ENCODE peak calls at places on chromosomes 11 and 22, in five cellular contexts. One of them, this sample, is unnamed. For H3K4me1, the result is how much of the 10 kb centered on the place peaks cover.

GRCh38 chr11:81975261-81975900 is 758.3 kb downstream of the FAM181B start:
- DNase-seq in tibial artery: no peak
- DNase-seq in lower lobe of right lung: no peak
- DNase-seq in kidney: no peak
- DNase-seq in mesendoderm: no peak
- DNase-seq in this sample: no peak

GRCh38 chr11:71127806-71128205 is 124.6 kb downstream of the SHANK2 start:
- DNase-seq in lower lobe of right lung: no peak
- DNase-seq in mesendoderm: no peak
- DNase-seq in kidney: peak
- DNase-seq in tibial artery: no peak
- DNase-seq in this sample: no peak

GRCh38 chr11:67584881-67585873 is 1.6 kb downstream of the GSTP1 start:
- DNase-seq in lower lobe of right lung: no peak
- DNase-seq in tibial artery: no peak
- DNase-seq in kidney: peak
- DNase-seq in mesendoderm: peak
- DNase-seq in this sample: no peak

GRCh38 chr11:69546735-69547370 is 65.4 kb downstream of the LINC01488 start:
- DNase-seq in mesendoderm: no peak
- DNase-seq in tibial artery: peak
- DNase-seq in kidney: no peak
- DNase-seq in lower lobe of right lung: peak
- DNase-seq in this sample: no peak

GRCh38 chr11:2921742-2922493 is 7.3 kb downstream of the PHLDA2 start:
- DNase-seq in mesendoderm: no peak
- DNase-seq in kidney: peak
- DNase-seq in tibial artery: no peak
- DNase-seq in lower lobe of right lung: no peak
- DNase-seq in this sample: no peak

GRCh38 chr22:33737662-33738061 is 182.6 kb downstream of the LARGE1 start:
- DNase-seq in lower lobe of right lung: no peak
- DNase-seq in kidney: no peak
- DNase-seq in mesendoderm: no peak
- DNase-seq in tibial artery: no peak
- DNase-seq in this sample: no peak

GRCh38 chr22:37552560-37553163 is 7.6 kb upstream of the CDC42EP1 start:
- DNase-seq in lower lobe of right lung: no peak
- DNase-seq in tibial artery: no peak
- DNase-seq in kidney: peak
- DNase-seq in mesendoderm: peak
- DNase-seq in this sample: peak

GRCh38 chr22:42270512-42271190 is at the start of gene TCF20:
- DNase-seq in kidney: peak
- DNase-seq in mesendoderm: peak
- DNase-seq in tibial artery: peak
- DNase-seq in lower lobe of right lung: peak
- DNase-seq in this sample: peak

GRCh38 chr11:83194284-83195175 is 1.0 kb downstream of the ANKRD42 start:
- DNase-seq in kidney: peak
- DNase-seq in lower lobe of right lung: peak
- DNase-seq in mesendoderm: peak
- DNase-seq in tibial artery: peak
- DNase-seq in this sample: peak

GRCh38 chr22:37747090-37747714 is 50.4 kb downstream of the TRIOBP start:
- DNase-seq in tibial artery: no peak
- DNase-seq in lower lobe of right lung: no peak
- DNase-seq in kidney: no peak
- DNase-seq in mesendoderm: peak
- DNase-seq in this sample: no peak

GRCh38 chr11:130449996-130450419 is 1.6 kb downstream of the ADAMTS15 start:
- DNase-seq in mesendoderm: peak
- DNase-seq in kidney: peak
- DNase-seq in lower lobe of right lung: peak
- DNase-seq in tibial artery: peak
- DNase-seq in this sample: peak

GRCh38 chr11:94791216-94791889 is 23.2 kb downstream of the AMOTL1 start:
- DNase-seq in kidney: no peak
- DNase-seq in lower lobe of right lung: no peak
- DNase-seq in mesendoderm: no peak
- DNase-seq in tibial artery: no peak
- DNase-seq in this sample: no peak

GRCh38 chr22:47366026-47366767 is 603.7 kb downstream of the TBC1D22A start:
- DNase-seq in tibial artery: no peak
- DNase-seq in mesendoderm: no peak
- DNase-seq in lower lobe of right lung: no peak
- DNase-seq in kidney: no peak
- DNase-seq in this sample: no peak

GRCh38 chr11:45847908-45848316 is 637 bp downstream of the CRY2 start:
- DNase-seq in kidney: peak
- DNase-seq in lower lobe of right lung: peak
- DNase-seq in tibial artery: peak
- DNase-seq in mesendoderm: peak
- DNase-seq in this sample: peak

GRCh38 chr11:25094085-25094802 is 597.4 kb downstream of the LUZP2 start:
- DNase-seq in mesendoderm: no peak
- DNase-seq in lower lobe of right lung: no peak
- DNase-seq in kidney: peak
- DNase-seq in tibial artery: no peak
- DNase-seq in this sample: no peak

GRCh38 chr22:20022231-20023069 is 1.5 kb downstream of the TANGO2 start:
- DNase-seq in lower lobe of right lung: no peak
- DNase-seq in tibial artery: no peak
- DNase-seq in mesendoderm: no peak
- DNase-seq in kidney: peak
- DNase-seq in this sample: no peak
- H3K4me3 ChIP-seq in lower lobe of right lung: peak
- H3K4me3 ChIP-seq in tibial artery: peak
- H3K4me3 ChIP-seq in mesendoderm: no peak
- H3K4me3 ChIP-seq in kidney: peak
- H3K4me3 ChIP-seq in this sample: peak

DNA sequence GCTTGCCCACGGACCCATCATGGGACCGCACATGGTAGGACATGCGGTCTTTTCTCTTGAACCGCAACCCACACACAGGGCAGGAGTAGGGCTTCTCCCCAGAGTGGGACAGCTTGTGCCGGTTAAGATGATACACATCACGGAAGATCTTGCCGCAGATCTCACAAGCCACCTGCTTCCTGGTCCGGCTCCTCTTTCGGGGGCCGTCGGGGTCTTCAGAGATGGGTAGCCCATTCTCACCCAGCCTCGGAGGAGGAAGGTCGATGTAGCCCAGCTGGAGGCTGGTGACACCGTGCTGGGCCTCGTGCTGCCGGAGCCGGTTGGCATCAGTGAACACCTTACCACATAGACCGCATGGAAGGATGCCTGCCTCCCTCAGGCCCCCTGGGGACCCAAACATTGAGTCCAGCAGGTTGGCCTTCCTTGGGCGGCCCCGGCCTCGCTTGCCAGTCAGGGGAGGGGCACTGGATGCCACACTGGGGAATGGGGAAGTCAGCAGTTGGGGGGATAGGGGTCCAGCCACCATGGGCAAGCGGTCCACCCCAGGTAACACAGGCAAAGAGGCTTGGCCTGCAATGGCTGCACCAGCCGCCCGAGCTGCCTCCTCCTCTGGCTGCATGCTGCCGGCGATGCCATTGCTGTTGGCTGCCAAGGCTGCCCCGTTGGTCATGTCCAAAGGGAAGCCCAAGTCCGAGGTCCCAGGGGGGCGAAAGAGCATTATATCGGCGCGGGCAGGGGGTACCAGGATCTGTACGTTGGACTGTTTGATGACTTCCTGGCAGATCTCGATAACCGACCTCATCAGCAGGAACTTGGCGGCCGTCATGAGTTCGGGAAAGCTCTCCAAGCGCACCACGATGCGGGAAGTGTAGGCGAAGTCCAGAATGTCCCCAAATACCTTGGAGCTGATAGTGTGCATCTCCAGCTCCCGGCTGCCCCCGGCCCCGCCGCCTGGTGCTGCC is 1.5 kb downstream of the PATZ1 start:
- DNase-seq in kidney: peak
- DNase-seq in mesendoderm: no peak
- DNase-seq in tibial artery: peak
- DNase-seq in lower lobe of right lung: peak
- DNase-seq in this sample: peak
- H3K4me1 ChIP-seq in kidney: half or more
- H3K4me1 ChIP-seq in mesendoderm: under half
- H3K4me1 ChIP-seq in tibial artery: under half
- H3K4me1 ChIP-seq in lower lobe of right lung: half or more
- H3K4me1 ChIP-seq in this sample: under half

GRCh38 chr11:6656581-6656915 is 939 bp upstream of the DCHS1 start:
- DNase-seq in tibial artery: no peak
- DNase-seq in lower lobe of right lung: no peak
- DNase-seq in mesendoderm: no peak
- DNase-seq in kidney: no peak
- DNase-seq in this sample: no peak
- H3K4me3 ChIP-seq in tibial artery: peak
- H3K4me3 ChIP-seq in lower lobe of right lung: peak
- H3K4me3 ChIP-seq in mesendoderm: no peak
- H3K4me3 ChIP-seq in kidney: no peak
- H3K4me3 ChIP-seq in this sample: peak

DNA sequence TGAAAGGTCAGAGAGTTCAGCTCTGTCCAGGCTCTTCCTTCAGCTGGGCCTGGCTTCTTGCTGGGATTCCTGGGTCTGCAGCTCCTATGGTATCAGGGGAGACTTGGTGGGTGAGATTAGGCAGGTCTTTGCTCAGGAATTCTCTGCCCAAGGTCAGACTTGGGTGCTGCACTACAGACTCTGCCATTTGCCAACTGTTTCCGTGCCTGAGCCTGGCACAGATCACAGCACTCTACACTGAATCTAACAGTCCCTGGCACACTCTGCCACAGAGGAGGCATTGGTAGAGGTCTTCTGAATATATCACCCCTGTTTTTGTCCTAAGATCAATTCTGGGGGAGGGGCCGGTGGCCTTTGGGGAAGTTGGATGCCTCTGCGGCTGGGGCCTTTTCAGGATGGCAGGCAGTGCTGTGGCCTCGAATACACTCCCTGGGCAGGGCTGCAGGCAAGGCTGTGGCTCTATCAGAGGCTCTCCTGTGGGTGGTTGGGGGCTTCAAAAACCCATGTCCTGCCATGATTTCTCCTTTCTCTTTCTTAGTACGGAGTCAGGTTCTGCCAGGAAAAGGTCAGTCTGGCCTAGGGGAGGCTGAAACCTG is 115.0 kb upstream of the NARS2 start:
- DNase-seq in kidney: peak
- DNase-seq in lower lobe of right lung: no peak
- DNase-seq in mesendoderm: no peak
- DNase-seq in tibial artery: no peak
- DNase-seq in this sample: peak
- H3K4me1 ChIP-seq in kidney: under half
- H3K4me1 ChIP-seq in lower lobe of right lung: under half
- H3K4me1 ChIP-seq in mesendoderm: under half
- H3K4me1 ChIP-seq in tibial artery: under half
- H3K4me1 ChIP-seq in this sample: under half

GRCh38 chr11:57597461-57597892 is at the start of gene SERPING1:
- DNase-seq in tibial artery: peak
- DNase-seq in mesendoderm: no peak
- DNase-seq in lower lobe of right lung: peak
- DNase-seq in kidney: peak
- DNase-seq in this sample: peak
- H3K4me3 ChIP-seq in tibial artery: peak
- H3K4me3 ChIP-seq in mesendoderm: peak
- H3K4me3 ChIP-seq in lower lobe of right lung: peak
- H3K4me3 ChIP-seq in kidney: peak
- H3K4me3 ChIP-seq in this sample: peak

GRCh38 chr11:31820438-31820818 is 9.3 kb upstream of the PAX6 start:
- DNase-seq in lower lobe of right lung: no peak
- DNase-seq in mesendoderm: peak
- DNase-seq in tibial artery: no peak
- DNase-seq in kidney: no peak
- DNase-seq in this sample: no peak
- H3K4me1 ChIP-seq in lower lobe of right lung: under half
- H3K4me1 ChIP-seq in mesendoderm: under half
- H3K4me1 ChIP-seq in tibial artery: under half
- H3K4me1 ChIP-seq in kidney: under half
- H3K4me1 ChIP-seq in this sample: under half

DNA sequence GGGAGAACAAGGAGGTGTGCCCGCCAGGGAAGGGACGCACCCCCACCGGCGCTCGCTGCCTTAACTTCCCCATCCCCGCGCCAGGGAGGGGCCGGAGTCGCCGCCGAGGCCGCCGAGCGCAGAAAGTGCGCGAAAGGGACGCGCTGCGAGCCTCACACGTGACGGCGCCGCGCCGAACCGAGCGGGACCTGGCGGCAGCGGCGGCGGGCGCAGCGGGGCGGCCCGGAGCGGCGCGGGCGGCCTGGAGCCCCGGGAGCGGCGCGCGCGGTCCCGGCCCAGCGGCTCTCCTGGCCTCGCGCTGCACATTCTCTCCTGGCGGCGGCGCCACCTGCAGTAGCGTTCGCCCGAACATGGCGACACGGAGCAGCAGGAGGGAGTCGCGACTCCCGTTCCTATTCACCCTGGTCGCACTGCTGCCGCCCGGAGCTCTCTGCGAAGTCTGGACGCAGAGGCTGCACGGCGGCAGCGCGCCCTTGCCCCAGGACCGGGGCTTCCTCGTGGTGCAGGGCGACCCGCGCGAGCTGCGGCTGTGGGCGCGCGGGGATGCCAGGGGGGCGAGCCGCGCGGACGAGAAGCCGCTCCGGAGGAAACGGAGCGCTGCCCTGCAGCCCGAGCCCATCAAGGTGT is at the start of gene SORL1:
- DNase-seq in mesendoderm: peak
- DNase-seq in kidney: peak
- DNase-seq in tibial artery: peak
- DNase-seq in lower lobe of right lung: peak
- DNase-seq in this sample: peak
- H3K4me3 ChIP-seq in mesendoderm: peak
- H3K4me3 ChIP-seq in kidney: peak
- H3K4me3 ChIP-seq in tibial artery: peak
- H3K4me3 ChIP-seq in lower lobe of right lung: peak
- H3K4me3 ChIP-seq in this sample: peak

GRCh38 chr22:46077669-46078099 is 72.6 kb upstream of the PPARA start:
- DNase-seq in kidney: peak
- DNase-seq in lower lobe of right lung: peak
- DNase-seq in tibial artery: peak
- DNase-seq in mesendoderm: no peak
- DNase-seq in this sample: peak
- H3K4me1 ChIP-seq in kidney: half or more
- H3K4me1 ChIP-seq in lower lobe of right lung: half or more
- H3K4me1 ChIP-seq in tibial artery: under half
- H3K4me1 ChIP-seq in mesendoderm: under half
- H3K4me1 ChIP-seq in this sample: under half

GRCh38 chr22:29308148-29308790 is 1.8 kb downstream of the GAS2L1 start:
- DNase-seq in kidney: peak
- DNase-seq in tibial artery: peak
- DNase-seq in lower lobe of right lung: no peak
- DNase-seq in mesendoderm: no peak
- DNase-seq in this sample: no peak

GRCh38 chr22:29306830-29307657 is 594 bp downstream of the GAS2L1 start:
- DNase-seq in mesendoderm: peak
- DNase-seq in tibial artery: peak
- DNase-seq in lower lobe of right lung: peak
- DNase-seq in kidney: peak
- DNase-seq in this sample: peak

GRCh38 chr22:29306175-29306829 is at the start of gene GAS2L1:
- DNase-seq in tibial artery: peak
- DNase-seq in mesendoderm: peak
- DNase-seq in lower lobe of right lung: peak
- DNase-seq in kidney: peak
- DNase-seq in this sample: peak

GRCh38 chr22:29308791-29309262 is 2.4 kb downstream of the GAS2L1 start:
- DNase-seq in kidney: no peak
- DNase-seq in mesendoderm: no peak
- DNase-seq in lower lobe of right lung: no peak
- DNase-seq in tibial artery: peak
- DNase-seq in this sample: no peak

GRCh38 chr22:29307658-29308147 is 1.3 kb downstream of the GAS2L1 start:
- DNase-seq in tibial artery: peak
- DNase-seq in lower lobe of right lung: no peak
- DNase-seq in kidney: no peak
- DNase-seq in mesendoderm: no peak
- DNase-seq in this sample: no peak
- H3K4me3 ChIP-seq in tibial artery: peak
- H3K4me3 ChIP-seq in lower lobe of right lung: peak
- H3K4me3 ChIP-seq in kidney: peak
- H3K4me3 ChIP-seq in mesendoderm: peak
- H3K4me3 ChIP-seq in this sample: peak

This sample was measured in heart right ventricle.